ENCODE peak calls at places on chromosomes 13 and 19, in four cellular contexts. One of them, this sample, is unnamed.

GRCh38 chr13:18948012-18948663 is 233.5 kb downstream of the TUBA3C start:
- DNase-seq in PC-9: no peak
- DNase-seq in cardiac muscle cell: no peak
- DNase-seq in AG04450: no peak
- DNase-seq in this sample: no peak

GRCh38 chr19:5958851-5959122 is 19.2 kb downstream of the RANBP3 start:
- DNase-seq in PC-9: no peak
- DNase-seq in cardiac muscle cell: no peak
- DNase-seq in AG04450: no peak
- DNase-seq in this sample: no peak

GRCh38 chr13:20141238-20142018 is 19.4 kb downstream of the GJA3 start:
- DNase-seq in PC-9: no peak
- DNase-seq in cardiac muscle cell: peak
- DNase-seq in AG04450: no peak
- DNase-seq in this sample: no peak

GRCh38 chr19:56705939-56706338 is 34.4 kb upstream of the ZNF835 start:
- DNase-seq in PC-9: no peak
- DNase-seq in cardiac muscle cell: no peak
- DNase-seq in AG04450: no peak
- DNase-seq in this sample: no peak

GRCh38 chr13:41962994-41963393 is 2.1 kb upstream of the VWA8 start:
- DNase-seq in PC-9: no peak
- DNase-seq in cardiac muscle cell: no peak
- DNase-seq in AG04450: no peak
- DNase-seq in this sample: no peak

GRCh38 chr19:6216236-6216995 is 63.4 kb downstream of the MLLT1 start:
- DNase-seq in PC-9: no peak
- DNase-seq in cardiac muscle cell: no peak
- DNase-seq in AG04450: no peak
- DNase-seq in this sample: no peak

GRCh38 chr13:41564046-41564445 is 106.7 kb downstream of the RGCC start:
- DNase-seq in PC-9: no peak
- DNase-seq in cardiac muscle cell: no peak
- DNase-seq in AG04450: no peak
- DNase-seq in this sample: no peak

GRCh38 chr13:77946522-77946921 is 27.9 kb upstream of the EDNRB start:
- DNase-seq in PC-9: no peak
- DNase-seq in cardiac muscle cell: no peak
- DNase-seq in AG04450: no peak
- DNase-seq in this sample: no peak

GRCh38 chr13:109226631-109227030 is 559.8 kb downstream of the IRS2 start:
- DNase-seq in PC-9: no peak
- DNase-seq in cardiac muscle cell: no peak
- DNase-seq in AG04450: no peak
- DNase-seq in this sample: no peak

GRCh38 chr13:114285166-114285808 is 3.9 kb downstream of the UPF3A start:
- DNase-seq in PC-9: no peak
- DNase-seq in cardiac muscle cell: no peak
- DNase-seq in AG04450: no peak
- DNase-seq in this sample: no peak

GRCh38 chr13:110323172-110323851 is 16.2 kb downstream of the COL4A2 start:
- DNase-seq in PC-9: no peak
- DNase-seq in cardiac muscle cell: no peak
- DNase-seq in AG04450: peak
- DNase-seq in this sample: no peak

GRCh38 chr19:35822579-35822978 is 9.9 kb upstream of the PRODH2 start:
- DNase-seq in PC-9: no peak
- DNase-seq in cardiac muscle cell: no peak
- DNase-seq in AG04450: no peak
- DNase-seq in this sample: no peak

GRCh38 chr19:2702170-2703076 is at the start of gene GNG7:
- DNase-seq in PC-9: peak
- DNase-seq in cardiac muscle cell: peak
- DNase-seq in AG04450: no peak
- DNase-seq in this sample: peak

GRCh38 chr13:90510319-90510718 is 837.2 kb upstream of the MIR17HG start:
- DNase-seq in PC-9: no peak
- DNase-seq in cardiac muscle cell: no peak
- DNase-seq in AG04450: no peak
- DNase-seq in this sample: no peak

GRCh38 chr19:43406297-43406696 is 8.4 kb upstream of the TEX101 start:
- DNase-seq in PC-9: no peak
- DNase-seq in cardiac muscle cell: no peak
- DNase-seq in AG04450: no peak
- DNase-seq in this sample: no peak

GRCh38 chr19:19651076-19651475 is 7.6 kb upstream of the GMIP start:
- DNase-seq in PC-9: no peak
- DNase-seq in cardiac muscle cell: no peak
- DNase-seq in AG04450: no peak
- DNase-seq in this sample: no peak

GRCh38 chr13:53198017-53198416 is 169.4 kb downstream of the OLFM4 start:
- DNase-seq in PC-9: no peak
- DNase-seq in cardiac muscle cell: peak
- DNase-seq in AG04450: no peak
- DNase-seq in this sample: no peak
- TF ChIP-seq CTCF in PC-9: no peak
- TF ChIP-seq CTCF in cardiac muscle cell: no peak
- TF ChIP-seq CTCF in AG04450: no peak
- TF ChIP-seq CTCF in this sample: no peak

DNA sequence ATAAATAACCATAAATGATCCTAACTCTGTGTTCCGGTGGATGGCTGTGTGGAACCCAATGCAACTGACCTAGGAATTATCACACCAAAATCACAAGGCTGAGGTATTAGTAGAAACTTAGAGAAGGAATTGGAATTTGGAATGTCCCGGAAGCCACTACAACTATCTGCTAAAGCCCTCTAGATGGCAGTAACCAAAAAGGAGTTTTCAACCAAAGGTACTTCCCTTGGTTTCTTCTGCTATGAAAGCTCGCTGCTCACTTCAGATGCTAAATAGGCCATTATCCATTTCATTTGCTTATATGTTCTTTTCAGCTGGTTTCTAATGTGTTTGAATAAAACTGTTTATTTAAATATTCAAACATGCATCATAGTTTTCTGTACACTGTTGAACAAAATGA is 1589.1 kb upstream of the SPRY2 start:
- DNase-seq in PC-9: no peak
- DNase-seq in cardiac muscle cell: peak
- DNase-seq in AG04450: no peak
- DNase-seq in this sample: no peak
- TF ChIP-seq CTCF in PC-9: peak
- TF ChIP-seq CTCF in cardiac muscle cell: peak
- TF ChIP-seq CTCF in AG04450: no peak
- TF ChIP-seq CTCF in this sample: no peak

GRCh38 chr19:18319591-18320135 is 3.2 kb downstream of the LSM4 start:
- DNase-seq in PC-9: no peak
- DNase-seq in cardiac muscle cell: no peak
- DNase-seq in AG04450: no peak
- DNase-seq in this sample: peak

GRCh38 chr19:18320865-18321728 is 1.8 kb downstream of the LSM4 start:
- DNase-seq in PC-9: no peak
- DNase-seq in cardiac muscle cell: no peak
- DNase-seq in AG04450: no peak
- DNase-seq in this sample: peak

GRCh38 chr19:18321729-18322091 is 1.2 kb downstream of the LSM4 start:
- DNase-seq in PC-9: no peak
- DNase-seq in cardiac muscle cell: no peak
- DNase-seq in AG04450: no peak
- DNase-seq in this sample: no peak

GRCh38 chr19:18322318-18322758 is 538 bp downstream of the LSM4 start:
- DNase-seq in PC-9: no peak
- DNase-seq in cardiac muscle cell: peak
- DNase-seq in AG04450: no peak
- DNase-seq in this sample: peak

DNA sequence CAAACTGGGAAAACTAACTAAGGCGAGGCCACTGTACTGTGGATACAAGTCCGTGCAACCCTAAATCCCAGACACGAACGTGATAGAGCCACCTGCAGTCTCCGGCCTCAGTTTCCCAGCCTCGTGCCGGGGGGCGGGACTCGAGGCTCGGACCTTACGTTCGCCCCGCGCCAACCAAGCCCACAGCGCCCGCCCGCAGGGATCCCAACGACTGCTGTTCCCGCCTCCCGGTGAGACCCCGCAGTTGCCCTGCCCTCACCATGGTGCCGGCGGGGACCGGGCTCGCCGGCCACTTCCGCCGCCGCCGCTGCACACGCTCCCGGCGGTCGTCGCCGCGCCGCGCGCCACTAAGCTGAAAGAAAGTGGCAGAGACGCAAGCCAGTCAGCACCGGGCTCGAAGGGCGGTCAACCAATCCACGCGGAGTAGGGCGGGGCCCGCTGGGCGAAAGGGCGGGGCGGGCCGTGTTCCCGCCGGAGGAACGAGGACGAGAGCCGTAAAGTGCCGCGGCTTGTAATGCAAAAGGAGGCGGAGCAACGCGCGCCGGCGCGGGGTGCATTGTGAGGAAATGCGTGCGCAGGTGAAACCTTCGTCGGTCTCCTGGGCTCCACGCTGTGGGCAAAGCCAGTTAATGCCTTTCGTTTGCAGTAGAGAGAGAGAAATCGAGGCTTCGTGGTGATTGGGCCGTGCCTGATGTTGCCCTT is at the start of gene LSM4:
- DNase-seq in PC-9: peak
- DNase-seq in cardiac muscle cell: peak
- DNase-seq in AG04450: peak
- DNase-seq in this sample: peak
- TF ChIP-seq CTCF in PC-9: no peak
- TF ChIP-seq CTCF in cardiac muscle cell: no peak
- TF ChIP-seq CTCF in AG04450: peak
- TF ChIP-seq CTCF in this sample: peak

DNA sequence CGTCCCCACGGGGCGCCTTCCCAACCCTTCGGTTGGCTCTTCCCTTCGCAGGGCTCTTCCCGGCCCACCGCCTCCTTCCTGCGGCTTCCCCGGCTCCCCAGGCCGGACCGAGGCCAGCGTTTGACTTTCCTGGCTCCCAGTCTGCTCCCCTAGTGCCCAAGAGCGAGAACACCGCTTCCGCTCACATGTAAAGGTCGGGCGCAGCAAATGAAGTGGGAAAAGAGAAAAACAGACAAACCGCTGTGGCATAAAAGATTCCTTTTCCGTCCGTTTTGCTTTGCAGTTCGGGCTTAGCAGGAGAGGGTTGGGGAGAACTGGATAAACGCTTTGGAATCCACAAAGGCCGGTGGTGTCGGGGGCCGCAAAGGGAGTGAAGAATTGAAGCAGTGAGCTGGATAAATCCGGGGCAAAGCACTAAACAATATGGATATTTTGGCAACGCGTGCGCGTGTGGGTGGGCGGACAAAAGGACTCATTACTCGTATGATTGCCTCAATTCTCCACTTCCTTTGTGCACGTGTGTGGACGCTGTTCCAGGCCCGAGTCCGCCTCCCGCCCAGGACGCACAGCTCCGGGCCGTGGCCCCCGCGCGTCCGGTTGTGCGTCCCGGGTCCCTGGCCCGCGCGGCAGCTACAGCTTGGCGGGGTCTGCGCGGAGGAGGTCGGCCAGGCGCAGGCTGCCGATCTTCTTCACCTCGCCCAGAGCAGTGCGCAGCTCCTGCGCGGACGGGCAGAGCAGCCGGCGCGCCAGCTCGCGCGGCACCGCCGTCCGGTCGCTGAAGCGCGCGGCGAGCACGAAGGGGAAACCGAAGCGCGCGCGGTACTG is 8.6 kb upstream of the CDX2 start:
- DNase-seq in PC-9: no peak
- DNase-seq in cardiac muscle cell: no peak
- DNase-seq in AG04450: no peak
- DNase-seq in this sample: no peak
- TF ChIP-seq CTCF in PC-9: no peak
- TF ChIP-seq CTCF in cardiac muscle cell: no peak
- TF ChIP-seq CTCF in AG04450: no peak
- TF ChIP-seq CTCF in this sample: no peak

GRCh38 chr13:33351324-33351723 is 65.8 kb upstream of the STARD13 start:
- DNase-seq in PC-9: no peak
- DNase-seq in cardiac muscle cell: no peak
- DNase-seq in AG04450: no peak
- DNase-seq in this sample: peak
- TF ChIP-seq CTCF in PC-9: no peak
- TF ChIP-seq CTCF in cardiac muscle cell: peak
- TF ChIP-seq CTCF in AG04450: no peak
- TF ChIP-seq CTCF in this sample: no peak

GRCh38 chr19:41341669-41342490 is 11.8 kb downstream of the TGFB1 start:
- DNase-seq in PC-9: no peak
- DNase-seq in cardiac muscle cell: no peak
- DNase-seq in AG04450: no peak
- DNase-seq in this sample: peak
- TF ChIP-seq CTCF in PC-9: peak
- TF ChIP-seq CTCF in cardiac muscle cell: no peak
- TF ChIP-seq CTCF in AG04450: no peak
- TF ChIP-seq CTCF in this sample: no peak

DNA sequence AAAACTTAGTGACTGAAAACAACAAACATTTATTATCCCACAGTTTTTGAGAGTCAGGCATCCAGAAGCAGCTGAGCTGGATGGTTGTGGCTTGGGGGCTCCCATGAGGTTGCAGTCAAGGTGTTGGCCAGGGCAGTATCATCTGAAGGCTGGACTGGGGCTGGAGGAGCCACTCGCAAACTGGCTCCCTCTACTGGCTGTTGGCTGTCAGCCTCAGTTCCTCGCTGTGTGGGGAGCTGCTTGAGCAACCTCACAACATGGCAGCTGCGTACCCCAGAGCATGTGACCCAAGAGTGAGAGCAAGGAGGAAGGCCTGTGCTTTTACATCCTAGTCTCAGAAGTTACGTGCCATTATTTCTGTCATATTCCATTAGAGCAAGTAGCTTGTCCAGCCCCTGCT is 9.7 kb downstream of the YJU2 start:
- DNase-seq in PC-9: no peak
- DNase-seq in cardiac muscle cell: no peak
- DNase-seq in AG04450: no peak
- DNase-seq in this sample: no peak
- TF ChIP-seq CTCF in PC-9: no peak
- TF ChIP-seq CTCF in cardiac muscle cell: peak
- TF ChIP-seq CTCF in AG04450: no peak
- TF ChIP-seq CTCF in this sample: no peak

GRCh38 chr19:46404884-46405658 is 8.3 kb downstream of the CCDC8 start:
- DNase-seq in PC-9: no peak
- DNase-seq in cardiac muscle cell: peak
- DNase-seq in AG04450: no peak
- DNase-seq in this sample: peak
- TF ChIP-seq CTCF in PC-9: no peak
- TF ChIP-seq CTCF in cardiac muscle cell: peak
- TF ChIP-seq CTCF in AG04450: peak
- TF ChIP-seq CTCF in this sample: no peak

GRCh38 chr13:49099513-49099877 is 120.6 kb upstream of the MLNR start:
- DNase-seq in PC-9: no peak
- DNase-seq in cardiac muscle cell: no peak
- DNase-seq in AG04450: no peak
- DNase-seq in this sample: no peak
- TF ChIP-seq CTCF in PC-9: peak
- TF ChIP-seq CTCF in cardiac muscle cell: no peak
- TF ChIP-seq CTCF in AG04450: no peak
- TF ChIP-seq CTCF in this sample: no peak

GRCh38 chr13:39900106-39900750 is 244.8 kb downstream of the COG6 start:
- DNase-seq in PC-9: no peak
- DNase-seq in cardiac muscle cell: no peak
- DNase-seq in AG04450: peak
- DNase-seq in this sample: no peak
- TF ChIP-seq CTCF in PC-9: no peak
- TF ChIP-seq CTCF in cardiac muscle cell: no peak
- TF ChIP-seq CTCF in AG04450: no peak
- TF ChIP-seq CTCF in this sample: no peak

This sample was measured in mucosa of descending colon.